ENCODE peak calls at places on chromosomes 7 and 10, in eight cellular contexts. T is spleen, G is brain microvascular endothelial cell, O is HepG2, M is dorsolateral prefrontal cortex, F is GM12865, K is epithelial cell of esophagus, Q is GM23338. H is an unnamed sample.
A peak's percentile ranks its signal among the peaks of the same experiment; 100 is the strongest.

GRCh38 chr7:17654940-17655339 is 285.4 kb downstream of the SNX13 start:
- DNase-seq in O (no peak), G (no peak), F (no peak), Q (no peak), M (no peak), K (peak; percentile 76), T (no peak), H (no peak)

GRCh38 chr7:30681262-30682130 is 760 bp downstream of the CRHR2 start:
- DNase-seq in K (no peak), T (no peak), Q (peak; percentile 87), G (no peak), O (no peak), M (no peak), F (no peak), H (no peak)

GRCh38 chr7:13850185-13850752 is 139.2 kb downstream of the ETV1 start:
- DNase-seq in M (no peak), K (peak; percentile 93), O (no peak), Q (peak; percentile 24), F (peak; percentile 44), G (peak; percentile 94), T (no peak), H (peak; percentile 95)

GRCh38 chr10:110007171-110007700 is 548 bp upstream of the ADD3 start:
- DNase-seq in M (no peak), G (no peak), T (no peak), Q (no peak), K (peak; percentile 34), F (no peak), O (no peak), H (no peak)

GRCh38 chr7:150722403-150723065 is 6.1 kb downstream of the GIMAP1 start:
- DNase-seq in G (no peak), F (no peak), O (no peak), T (no peak), M (no peak), K (no peak), Q (no peak), H (no peak)

GRCh38 chr7:112821345-112821744 is 31.2 kb upstream of the TMEM168 start:
- DNase-seq in M (no peak), O (no peak), G (no peak), F (no peak), T (no peak), K (no peak), Q (no peak), H (no peak)

GRCh38 chr7:945556-946255 is 8.8 kb downstream of the ADAP1 start:
- DNase-seq in Q (peak; percentile 79), M (no peak), T (peak; percentile 74), G (no peak), K (peak; percentile 97), O (no peak), F (no peak), H (no peak)

GRCh38 chr7:95198891-95199290 is 125.4 kb downstream of the PON1 start:
- DNase-seq in Q (no peak), M (no peak), F (no peak), O (no peak), K (no peak), G (no peak), T (no peak), H (no peak)

GRCh38 chr7:94655884-94656657 is at the start of gene SGCE:
- DNase-seq in M (peak; percentile 79), T (peak; percentile 88), O (peak; percentile 65), Q (peak; percentile 89), F (peak; percentile 89), K (peak; percentile 79), G (peak; percentile 61), H (peak; percentile 85)

GRCh38 chr10:61992059-61992460 is 90.6 kb downstream of the ARID5B start:
- DNase-seq in T (no peak), F (no peak), K (peak; percentile 53), Q (no peak), M (no peak), O (no peak), G (peak; percentile 46), H (peak; percentile 76)

GRCh38 chr10:61994404-61995031 is 93.0 kb downstream of the ARID5B start:
- DNase-seq in T (no peak), O (no peak), G (no peak), Q (peak; percentile 28), K (no peak), M (no peak), F (no peak), H (no peak)

GRCh38 chr10:61995093-61995492 is 93.6 kb downstream of the ARID5B start:
- DNase-seq in Q (no peak), O (no peak), F (no peak), G (no peak), K (no peak), M (no peak), T (no peak), H (no peak)

GRCh38 chr10:61992683-61993629 is 91.5 kb downstream of the ARID5B start:
- DNase-seq in F (peak; percentile 80), M (no peak), O (no peak), Q (no peak), G (peak; percentile 83), T (no peak), K (peak; percentile 89), H (peak; percentile 98)

GRCh38 chr10:61993676-61994401 is 92.3 kb downstream of the ARID5B start:
- DNase-seq in F (no peak), T (no peak), M (no peak), Q (no peak), G (no peak), O (no peak), K (no peak), H (peak; percentile 64)
- H3K4me3 ChIP-seq in F (no peak overlapping the region), T (no peak overlapping the region), M (peak overlapping the region; percentile 15), Q (no peak overlapping the region), G (no peak overlapping the region), O (no peak overlapping the region), K (no peak overlapping the region), H (peak overlapping the region; percentile 41)

GRCh38 chr7:157751951-157752673 is 415.3 kb downstream of the DNAJB6 start:
- DNase-seq in F (no peak), G (no peak), Q (no peak), M (no peak), O (no peak), K (no peak), T (no peak), H (no peak)
- TF ChIP-seq CTCF in F (no peak), G (no peak), Q (no peak), M (no peak), O (no peak), K (no peak), T (no peak), H (no peak)

GRCh38 chr7:110767550-110768137 is 323.3 kb upstream of the LRRN3 start:
- DNase-seq in F (no peak), Q (no peak), K (no peak), G (no peak), O (no peak), M (no peak), T (no peak), H (no peak)

GRCh38 chr7:110775046-110775445 is 315.9 kb upstream of the LRRN3 start:
- DNase-seq in M (no peak), G (peak; percentile 76), Q (no peak), O (no peak), K (no peak), T (no peak), F (no peak), H (peak; percentile 3)

GRCh38 chr7:110774066-110774465 is 316.9 kb upstream of the LRRN3 start:
- DNase-seq in Q (no peak), K (peak; percentile 62), T (no peak), G (no peak), F (no peak), O (no peak), M (no peak), H (no peak)

GRCh38 chr7:110766874-110767273 is 324.1 kb upstream of the LRRN3 start:
- DNase-seq in K (peak; percentile 49), M (no peak), Q (peak; percentile 8), F (no peak), G (no peak), T (no peak), O (no peak), H (no peak)

GRCh38 chr7:110771717-110772116 is 319.2 kb upstream of the LRRN3 start:
- DNase-seq in O (no peak), K (no peak), M (no peak), G (no peak), Q (no peak), T (no peak), F (no peak), H (no peak)
- H3K4me3 ChIP-seq in O (no peak overlapping the region), K (no peak overlapping the region), M (no peak overlapping the region), G (no peak overlapping the region), Q (no peak overlapping the region), T (no peak overlapping the region), F (no peak overlapping the region), H (no peak overlapping the region)

GRCh38 chr10:4535531-4535930 is 290.5 kb upstream of the AKR1E2 start:
- DNase-seq in T (no peak), Q (no peak), M (no peak), K (no peak), O (no peak), G (no peak), F (no peak), H (no peak)

GRCh38 chr10:4529266-4529665 is 296.7 kb upstream of the AKR1E2 start:
- DNase-seq in T (no peak), O (no peak), G (no peak), K (no peak), M (no peak), Q (no peak), F (no peak), H (no peak)

GRCh38 chr10:4532976-4533375 is 293.0 kb upstream of the AKR1E2 start:
- DNase-seq in T (no peak), O (no peak), M (no peak), Q (no peak), K (no peak), G (no peak), F (no peak), H (peak; percentile 40)

GRCh38 chr10:4532467-4532866 is 293.5 kb upstream of the AKR1E2 start:
- DNase-seq in G (peak; percentile 21), O (no peak), T (no peak), Q (no peak), K (peak; percentile 80), M (no peak), F (no peak), H (peak; percentile 85)

DNA sequence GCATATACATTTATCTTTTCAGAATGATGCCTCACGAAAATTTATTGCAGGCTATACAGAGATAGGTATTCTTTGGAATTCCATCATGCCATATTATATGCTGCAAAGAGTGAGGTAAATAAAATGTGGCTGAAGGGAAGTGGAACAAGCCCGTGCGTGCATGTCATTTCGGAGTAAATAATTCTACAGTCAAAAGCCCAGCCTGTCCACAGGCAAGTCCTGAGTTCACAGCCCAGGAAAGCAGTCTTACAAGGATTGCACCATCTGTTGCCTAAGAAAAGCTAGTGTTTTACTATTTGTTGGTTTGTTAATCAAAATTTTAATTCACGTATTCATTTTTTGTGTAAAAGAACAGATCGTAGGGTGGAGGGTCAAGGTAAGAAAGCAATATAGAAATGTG is 292.4 kb upstream of the AKR1E2 start:
- DNase-seq in M (no peak), Q (no peak), F (no peak), O (no peak), K (peak; percentile 92), T (no peak), G (no peak), H (peak; percentile 29)
- TF ChIP-seq CTCF in M (no peak), Q (no peak), F (no peak), O (no peak), K (no peak), T (no peak), G (no peak), H (no peak)

GRCh38 chr7:128783143-128783799 is 7.7 kb upstream of the OPN1SW start:
- DNase-seq in F (peak; percentile 69), O (peak; percentile 61), G (peak; percentile 90), K (peak; percentile 57), Q (peak; percentile 91), M (peak; percentile 69), T (no peak), H (peak; percentile 94)
- H3K4me3 ChIP-seq in F (no peak overlapping the region), O (peak overlapping the region; percentile 51), G (peak overlapping the region; percentile 40), K (no peak overlapping the region), Q (peak overlapping the region; percentile 77), M (no peak overlapping the region), T (no peak overlapping the region), H (no peak overlapping the region)

H was measured in fibroblast of pulmonary artery.